ENCODE peak calls at places on chromosome 20, in seven cellular contexts. F is HCT116, Z is cardiac muscle cell, R is MM.1S, G is endodermal cell, X is A549, A is adrenal gland. M is an unnamed sample.

GRCh38 chr20:34475979-34476736 is 40.1 kb upstream of the DYNLRB1 start:
- DNase-seq in F (no peak), Z (peak), R (peak), G (peak), X (peak), A (peak), M (peak)

GRCh38 chr20:62494980-62495797 is 19.4 kb upstream of the GATA5 start:
- DNase-seq in F (no peak), Z (no peak), R (no peak), G (no peak), X (no peak), A (no peak), M (no peak)

GRCh38 chr20:62831854-62832211 is 15.0 kb downstream of the COL9A3 start:
- DNase-seq in F (no peak), Z (no peak), R (no peak), G (peak), X (no peak), A (no peak), M (no peak)

GRCh38 chr20:49809803-49810359 is 2.7 kb upstream of the SLC9A8 start:
- DNase-seq in F (no peak), Z (no peak), R (no peak), G (no peak), X (no peak), A (no peak), M (no peak)

GRCh38 chr20:57835462-57836455 is 125.9 kb upstream of the PMEPA1 start:
- DNase-seq in F (no peak), Z (no peak), R (no peak), G (no peak), X (no peak), A (no peak), M (no peak)

GRCh38 chr20:3805594-3806264 is 9.6 kb downstream of the CDC25B start:
- DNase-seq in F (no peak), Z (peak), R (no peak), G (no peak), X (no peak), A (no peak), M (no peak)

GRCh38 chr20:49594143-49594928 is 26.4 kb upstream of the PTGIS start:
- DNase-seq in F (no peak), Z (peak), R (no peak), G (no peak), X (no peak), A (no peak), M (peak)

GRCh38 chr20:61875221-61875885 is 190.3 kb downstream of the TAF4 start:
- DNase-seq in F (no peak), Z (no peak), R (no peak), G (peak), X (no peak), A (no peak), M (no peak)

GRCh38 chr20:324177-325042 is 942 bp upstream of the SOX12 start:
- DNase-seq in F (peak), Z (peak), R (peak), G (peak), X (peak), A (peak), M (peak)

GRCh38 chr20:64176548-64177419 is 12.5 kb downstream of the MYT1 start:
- DNase-seq in F (no peak), Z (no peak), R (no peak), G (peak), X (no peak), A (no peak), M (no peak)

GRCh38 chr20:64057628-64058498 is 5.1 kb upstream of the TCEA2 start:
- DNase-seq in F (no peak), Z (peak), R (peak), G (peak), X (peak), A (peak), M (peak)

GRCh38 chr20:49478754-49479689 is 3.4 kb downstream of the KCNB1 start:
- DNase-seq in F (no peak), Z (no peak), R (no peak), G (no peak), X (no peak), A (no peak), M (no peak)

GRCh38 chr20:40230486-40230885 is 458.6 kb downstream of the MAFB start:
- DNase-seq in F (no peak), Z (no peak), R (no peak), G (no peak), X (no peak), A (no peak), M (no peak)

GRCh38 chr20:50339196-50339901 is 148.7 kb downstream of the CEBPB start:
- DNase-seq in F (no peak), Z (peak), R (no peak), G (no peak), X (no peak), A (peak), M (peak)

GRCh38 chr20:31721408-31722332 is 998 bp downstream of the BCL2L1 start:
- DNase-seq in F (no peak), Z (no peak), R (no peak), G (peak), X (no peak), A (peak), M (no peak)

GRCh38 chr20:5973971-5974370 is 23.5 kb downstream of the MCM8 start:
- DNase-seq in F (no peak), Z (no peak), R (no peak), G (no peak), X (no peak), A (no peak), M (no peak)

GRCh38 chr20:18738888-18739287 is 74.7 kb upstream of the SCP2D1 start:
- DNase-seq in F (no peak), Z (no peak), R (no peak), G (no peak), X (no peak), A (no peak), M (no peak)

GRCh38 chr20:61185841-61186601 is 66.0 kb upstream of the CDH4 start:
- DNase-seq in F (no peak), Z (peak), R (no peak), G (no peak), X (peak), A (no peak), M (no peak)

GRCh38 chr20:4052554-4052953 is 37.2 kb upstream of the RNF24 start:
- DNase-seq in F (no peak), Z (no peak), R (no peak), G (peak), X (no peak), A (no peak), M (no peak)

GRCh38 chr20:59845472-59845871 is 88.0 kb downstream of the SYCP2 start:
- DNase-seq in F (no peak), Z (no peak), R (no peak), G (no peak), X (no peak), A (no peak), M (no peak)

GRCh38 chr20:47445291-47445690 is 56.4 kb upstream of the NCOA3 start:
- DNase-seq in F (no peak), Z (no peak), R (no peak), G (no peak), X (no peak), A (no peak), M (no peak)

GRCh38 chr20:20393770-20394169 is 25.9 kb downstream of the INSM1 start:
- DNase-seq in F (no peak), Z (peak), R (no peak), G (no peak), X (no peak), A (no peak), M (no peak)

GRCh38 chr20:25022680-25023079 is 30.1 kb upstream of the APMAP start:
- DNase-seq in F (no peak), Z (no peak), R (no peak), G (peak), X (no peak), A (peak), M (no peak)

GRCh38 chr20:57051096-57051495 is 215.3 kb downstream of the BMP7 start:
- DNase-seq in F (no peak), Z (no peak), R (no peak), G (no peak), X (no peak), A (no peak), M (no peak)

DNA sequence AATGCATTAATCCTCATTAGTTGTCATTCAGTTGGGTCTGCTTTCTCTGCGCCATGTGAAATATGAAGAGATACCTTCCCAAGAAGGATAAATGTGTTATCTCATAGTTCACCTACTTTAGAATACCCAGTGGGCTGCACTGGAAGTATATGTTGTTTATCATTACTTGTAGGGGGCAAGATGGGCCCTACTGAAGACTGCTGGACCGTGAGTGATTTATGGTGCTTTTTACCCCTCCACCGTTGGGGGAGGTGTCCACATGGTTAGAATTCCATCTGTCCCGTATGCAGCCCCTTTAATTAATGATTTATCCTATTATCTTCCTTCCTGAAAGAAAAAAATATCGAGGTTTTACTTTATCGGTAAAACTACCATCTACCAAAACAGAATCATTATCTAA is 97.0 kb downstream of the TSHZ2 start:
- DNase-seq in F (no peak), Z (no peak), R (no peak), G (no peak), X (no peak), A (no peak), M (no peak)
- TF ChIP-seq CTCF in F (no peak), Z (no peak), R (no peak), G (no peak), X (no peak), A (no peak), M (no peak)

GRCh38 chr20:45341939-45342862 is 6.0 kb downstream of the SDC4 start:
- DNase-seq in F (no peak), Z (peak), R (no peak), G (peak), X (no peak), A (peak), M (no peak)

GRCh38 chr20:45343445-45343866 is 4.8 kb downstream of the SDC4 start:
- DNase-seq in F (no peak), Z (no peak), R (no peak), G (peak), X (no peak), A (no peak), M (no peak)

GRCh38 chr20:45342863-45343444 is 5.3 kb downstream of the SDC4 start:
- DNase-seq in F (no peak), Z (no peak), R (no peak), G (no peak), X (no peak), A (no peak), M (no peak)

GRCh38 chr20:45345104-45345936 is 2.9 kb downstream of the SDC4 start:
- DNase-seq in F (no peak), Z (no peak), R (no peak), G (no peak), X (no peak), A (no peak), M (no peak)

GRCh38 chr20:45343867-45344721 is 4.1 kb downstream of the SDC4 start:
- DNase-seq in F (peak), Z (peak), R (no peak), G (peak), X (no peak), A (peak), M (no peak)
- H3K4me3 ChIP-seq in F (peak), Z (no peak), R (no peak), G (peak), X (peak), A (no peak), M (no peak)

GRCh38 chr20:11140359-11140758 is 466.6 kb upstream of the JAG1 start:
- DNase-seq in F (no peak), Z (peak), R (no peak), G (no peak), X (no peak), A (no peak), M (no peak)
- TF ChIP-seq CTCF in F (no peak), Z (no peak), R (no peak), G (no peak), X (no peak), A (no peak), M (no peak)

DNA sequence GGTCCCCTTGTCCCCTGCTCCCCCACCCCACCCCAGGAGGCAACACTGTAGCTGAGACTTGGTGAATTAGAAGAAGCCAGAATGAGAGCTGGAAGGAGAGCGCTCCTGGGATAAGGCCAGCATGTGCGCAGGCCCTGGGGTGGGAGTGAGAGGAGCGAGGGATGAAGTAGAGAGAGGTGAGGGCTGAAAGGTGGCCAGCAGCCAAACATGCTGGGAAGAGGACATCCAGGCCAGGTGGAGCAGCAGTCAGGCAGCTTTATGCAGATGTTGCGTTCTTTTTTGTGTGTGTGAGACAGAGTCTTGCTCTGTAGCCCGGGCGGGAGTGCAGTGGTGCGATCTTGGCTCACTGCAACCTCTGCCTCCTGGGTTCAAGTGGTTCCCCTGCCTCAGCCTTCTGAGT is 2.2 kb upstream of the BPIFB1 start:
- DNase-seq in F (no peak), Z (no peak), R (no peak), G (peak), X (no peak), A (no peak), M (no peak)
- H3K4me3 ChIP-seq in F (no peak), Z (no peak), R (no peak), G (no peak), X (no peak), A (no peak), M (no peak)

GRCh38 chr20:35630636-35631035 is 15.0 kb downstream of the SPAG4 start:
- DNase-seq in F (no peak), Z (no peak), R (no peak), G (no peak), X (no peak), A (no peak), M (no peak)
- TF ChIP-seq CTCF in F (no peak), Z (no peak), R (no peak), G (no peak), X (no peak), A (no peak), M (no peak)

GRCh38 chr20:9409352-9409751 is 105.0 kb upstream of the LAMP5 start:
- DNase-seq in F (no peak), Z (peak), R (no peak), G (no peak), X (no peak), A (no peak), M (no peak)
- H3K4me3 ChIP-seq in F (no peak), Z (no peak), R (no peak), G (no peak), X (no peak), A (no peak), M (no peak)

GRCh38 chr20:38961530-38962043 is 557 bp upstream of the DHX35 start:
- DNase-seq in F (no peak), Z (no peak), R (peak), G (no peak), X (peak), A (no peak), M (peak)
- TF ChIP-seq CTCF in F (no peak), Z (no peak), R (no peak), G (no peak), X (no peak), A (no peak), M (no peak)

GRCh38 chr20:11401988-11402387 is 515.7 kb upstream of the BTBD3 start:
- DNase-seq in F (no peak), Z (no peak), R (peak), G (no peak), X (no peak), A (no peak), M (peak)
- H3K4me3 ChIP-seq in F (no peak), Z (no peak), R (peak), G (no peak), X (peak), A (no peak), M (peak)

GRCh38 chr20:44254073-44254472 is 7.0 kb downstream of the GDAP1L1 start:
- DNase-seq in F (no peak), Z (no peak), R (no peak), G (no peak), X (no peak), A (no peak), M (no peak)

GRCh38 chr20:44255942-44256341 is 8.8 kb downstream of the GDAP1L1 start:
- DNase-seq in F (no peak), Z (no peak), R (no peak), G (no peak), X (no peak), A (no peak), M (no peak)

GRCh38 chr20:44256961-44257360 is 9.9 kb downstream of the GDAP1L1 start:
- DNase-seq in F (no peak), Z (no peak), R (no peak), G (no peak), X (no peak), A (no peak), M (no peak)

GRCh38 chr20:44251284-44251683 is 4.2 kb downstream of the GDAP1L1 start:
- DNase-seq in F (no peak), Z (no peak), R (no peak), G (no peak), X (no peak), A (no peak), M (no peak)

GRCh38 chr20:44253528-44253927 is 6.4 kb downstream of the GDAP1L1 start:
- DNase-seq in F (no peak), Z (no peak), R (no peak), G (peak), X (no peak), A (no peak), M (no peak)
- TF ChIP-seq CTCF in F (no peak), Z (peak), R (no peak), G (peak), X (no peak), A (no peak), M (no peak)

DNA sequence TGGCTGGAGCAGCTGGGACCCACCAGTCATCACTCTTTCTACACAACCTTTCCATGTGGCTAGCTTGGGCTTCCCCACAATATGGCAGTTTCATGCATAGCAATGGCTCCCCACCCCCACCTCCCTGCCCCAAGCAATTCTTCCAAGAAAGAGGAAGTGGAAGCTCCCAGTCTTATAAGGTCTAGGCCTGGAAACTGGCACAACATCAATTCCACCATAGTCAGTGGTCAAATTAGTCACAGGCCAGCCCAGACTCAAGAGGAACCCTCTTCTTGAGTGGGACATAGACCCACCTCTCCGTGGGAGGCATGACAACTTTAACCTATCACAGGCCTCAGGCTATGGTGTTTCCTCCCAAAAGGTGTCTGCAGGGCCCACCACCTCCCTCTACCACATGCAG is 17.8 kb downstream of the TGM6 start:
- DNase-seq in F (no peak), Z (no peak), R (no peak), G (no peak), X (no peak), A (no peak), M (no peak)
- H3K4me3 ChIP-seq in F (no peak), Z (no peak), R (no peak), G (no peak), X (no peak), A (no peak), M (no peak)

M was measured in GM12865.